ENCODE peak calls at places on chromosomes 6 and 20, in five cellular contexts. G, P, I, H and T are unnamed samples.

GRCh38 chr6:129679250-129679649 is 30.7 kb downstream of the ARHGAP18 start:
- DNase-seq in H (no peak), I (no peak), G (peak; percentile 50), P (no peak), T (peak; percentile 51)

GRCh38 chr20:32282461-32282860 is 5.0 kb downstream of the KIF3B start:
- DNase-seq in G (no peak), P (no peak), I (no peak), H (no peak), T (no peak)

GRCh38 chr20:38523697-38524096 is 51.1 kb downstream of the RALGAPB start:
- DNase-seq in I (no peak), G (peak; percentile 65), H (no peak), P (peak; percentile 10), T (no peak)

GRCh38 chr20:37378785-37379598 is 33.1 kb downstream of the SRC start:
- DNase-seq in I (no peak), H (no peak), P (peak; percentile 58), G (peak; percentile 67), T (no peak)

GRCh38 chr6:30572078-30572605 is 900 bp downstream of the ABCF1 start:
- DNase-seq in I (no peak), H (no peak), G (no peak), P (peak; percentile 21), T (peak; percentile 60)

GRCh38 chr6:2522521-2522920 is 228.2 kb downstream of the MYLK4 start:
- DNase-seq in P (no peak), G (peak; percentile 30), H (no peak), I (no peak), T (no peak)

GRCh38 chr20:33940701-33941100 is 53.0 kb upstream of the RALY start:
- DNase-seq in G (no peak), P (no peak), H (no peak), I (no peak), T (no peak)

GRCh38 chr6:125835221-125835744 is 44.5 kb downstream of the NCOA7 start:
- DNase-seq in I (no peak), P (peak; percentile 72), G (peak; percentile 75), H (no peak), T (peak; percentile 33)

GRCh38 chr6:109580519-109580918 is 97.5 kb upstream of the ZBTB24 start:
- DNase-seq in G (peak; percentile 20), P (peak; percentile 84), I (peak; percentile 44), H (no peak), T (peak; percentile 65)

GRCh38 chr6:68680244-68680643 is 45.2 kb downstream of the ADGRB3 start:
- DNase-seq in G (no peak), H (no peak), P (no peak), I (no peak), T (no peak)

GRCh38 chr6:168122011-168122410 is 43.0 kb upstream of the FRMD1 start:
- DNase-seq in P (no peak), G (no peak), I (peak; percentile 25), H (no peak), T (no peak)

GRCh38 chr6:87869064-87869685 is 167.1 kb upstream of the AKIRIN2 start:
- DNase-seq in H (no peak), I (no peak), G (no peak), P (peak; percentile 65), T (peak; percentile 76)

GRCh38 chr20:48217191-48217590 is 431.9 kb upstream of the SULF2 start:
- DNase-seq in G (no peak), P (no peak), I (no peak), H (no peak), T (no peak)

GRCh38 chr20:25573288-25574251 is 11.8 kb downstream of the NINL start:
- DNase-seq in I (no peak), P (no peak), H (no peak), G (peak; percentile 87), T (no peak)

GRCh38 chr6:145457556-145457955 is 277.8 kb downstream of the EPM2A start:
- DNase-seq in I (no peak), G (no peak), P (no peak), H (no peak), T (peak; percentile 53)

GRCh38 chr6:38644951-38645350 is 5.2 kb upstream of the BTBD9 start:
- DNase-seq in P (no peak), G (no peak), I (no peak), H (no peak), T (no peak)

GRCh38 chr20:11890331-11891080 is 27.2 kb upstream of the BTBD3 start:
- DNase-seq in H (peak; percentile 91), I (peak; percentile 97), P (peak; percentile 97), G (peak; percentile 91), T (peak; percentile 99)

DNA sequence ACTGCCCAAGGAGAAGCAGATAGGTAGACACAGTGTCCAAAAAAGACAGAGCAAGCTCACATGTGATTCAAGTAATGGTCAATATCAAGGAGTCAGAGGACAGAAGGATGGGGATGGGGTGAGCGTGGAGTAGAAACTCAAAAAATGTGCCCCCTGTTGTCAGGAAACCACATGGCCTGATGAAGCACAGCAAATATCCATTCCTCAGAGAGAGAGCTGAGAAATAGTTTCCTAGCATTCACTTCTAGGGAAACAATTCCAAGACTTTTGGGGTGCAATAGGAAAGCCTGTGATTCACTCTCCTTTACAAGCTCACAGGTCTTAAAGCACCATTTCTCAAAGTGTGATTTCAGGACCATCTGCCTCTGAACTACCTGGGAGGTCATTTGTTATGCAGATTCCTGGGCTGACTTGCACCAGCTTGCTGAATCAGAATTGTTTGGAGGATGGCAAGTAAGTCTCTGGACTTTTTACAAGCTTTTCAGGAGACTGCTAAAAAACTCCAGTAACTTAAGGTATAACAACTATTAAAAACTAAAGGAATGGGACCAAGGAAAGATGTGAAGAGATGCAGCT is 432.8 kb downstream of the HDGFL1 start:
- DNase-seq in P (peak; percentile 75), G (no peak), H (no peak), I (peak; percentile 49), T (no peak)
- H3K18ac ChIP-seq in P (no peak overlapping the region), G (no peak overlapping the region), H (no peak overlapping the region), I (no peak overlapping the region), T (no peak overlapping the region)

DNA sequence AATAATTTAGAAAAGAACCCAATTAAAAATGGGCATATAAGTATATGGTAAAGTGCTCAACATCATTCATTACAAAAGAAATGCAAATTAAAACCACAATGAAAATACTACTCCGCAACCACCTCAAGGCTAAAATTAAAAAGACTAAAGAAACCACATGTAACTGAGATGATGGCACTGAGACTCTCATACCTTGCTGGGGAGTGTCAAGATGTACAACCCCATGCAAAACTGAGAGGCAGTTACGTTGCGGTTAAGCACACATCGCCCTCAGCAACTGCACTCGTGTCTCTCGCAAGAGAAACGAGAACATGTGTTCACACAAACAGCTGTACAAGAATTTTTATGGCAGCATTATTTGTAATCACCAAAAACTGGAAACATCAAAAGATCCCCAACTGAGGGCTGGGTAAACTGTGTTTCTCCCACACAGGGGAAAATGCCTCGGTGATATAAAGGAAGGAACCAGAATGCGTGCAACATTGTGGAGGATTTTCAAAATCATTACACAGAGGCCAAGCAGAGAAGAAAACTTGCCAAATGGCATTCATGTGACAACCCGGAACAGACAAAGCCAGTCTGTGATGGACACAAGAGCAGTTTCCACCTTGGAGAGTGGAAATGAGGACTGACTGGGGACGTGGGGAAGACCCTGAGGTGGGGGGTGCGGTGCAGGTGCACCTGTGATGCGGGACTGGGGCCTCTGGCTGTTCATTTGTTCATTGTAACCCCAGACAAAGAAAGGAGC is 144.9 kb downstream of the WDR27 start:
- DNase-seq in P (no peak), H (no peak), G (no peak), I (no peak), T (no peak)
- H3K18ac ChIP-seq in P (no peak overlapping the region), H (no peak overlapping the region), G (no peak overlapping the region), I (no peak overlapping the region), T (no peak overlapping the region)

GRCh38 chr6:158043008-158043407 is 61.3 kb downstream of the SYNJ2 start:
- DNase-seq in I (no peak), H (no peak), G (no peak), P (no peak), T (no peak)

GRCh38 chr6:158041370-158041769 is 59.7 kb downstream of the SYNJ2 start:
- DNase-seq in H (no peak), G (no peak), P (no peak), I (no peak), T (no peak)

GRCh38 chr6:158041788-158042187 is 60.1 kb downstream of the SYNJ2 start:
- DNase-seq in P (no peak), H (no peak), G (no peak), I (no peak), T (no peak)

GRCh38 chr6:158040804-158041347 is 59.2 kb downstream of the SYNJ2 start:
- DNase-seq in I (no peak), P (no peak), G (peak; percentile 90), H (no peak), T (peak; percentile 84)

DNA sequence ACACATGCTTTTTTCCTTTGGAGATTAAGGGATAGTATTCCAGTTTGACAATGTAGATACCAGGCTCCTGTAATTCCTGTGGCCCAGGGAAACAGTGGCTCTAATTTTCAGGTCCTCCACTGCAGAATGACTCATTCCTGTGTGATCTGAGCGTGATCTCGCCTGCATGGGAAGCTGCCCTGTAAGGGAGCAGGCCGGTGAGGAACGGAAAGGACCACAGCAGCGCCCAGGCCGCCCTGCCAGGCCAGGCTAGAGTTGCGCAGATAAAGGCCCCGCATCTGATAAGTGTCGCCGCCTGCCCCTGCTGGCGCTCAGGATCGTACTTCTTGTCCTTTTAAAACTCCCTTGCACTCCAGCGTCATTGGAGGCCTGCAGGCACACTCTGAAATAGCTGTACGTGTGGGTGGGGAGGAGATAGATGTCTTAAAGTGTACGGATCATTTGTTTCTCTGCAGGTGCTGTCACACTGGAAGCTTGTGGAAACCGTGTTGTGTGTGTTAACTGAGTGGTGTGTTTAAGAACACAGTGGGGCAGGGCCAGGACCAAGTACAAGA is 60.7 kb downstream of the SYNJ2 start:
- DNase-seq in I (peak; percentile 26), G (peak; percentile 93), P (peak; percentile 53), H (no peak), T (peak; percentile 98)
- H3K18ac ChIP-seq in I (no peak overlapping the region), G (peak overlapping the region; percentile 94), P (no peak overlapping the region), H (peak overlapping the region; percentile 44), T (no peak overlapping the region)

DNA sequence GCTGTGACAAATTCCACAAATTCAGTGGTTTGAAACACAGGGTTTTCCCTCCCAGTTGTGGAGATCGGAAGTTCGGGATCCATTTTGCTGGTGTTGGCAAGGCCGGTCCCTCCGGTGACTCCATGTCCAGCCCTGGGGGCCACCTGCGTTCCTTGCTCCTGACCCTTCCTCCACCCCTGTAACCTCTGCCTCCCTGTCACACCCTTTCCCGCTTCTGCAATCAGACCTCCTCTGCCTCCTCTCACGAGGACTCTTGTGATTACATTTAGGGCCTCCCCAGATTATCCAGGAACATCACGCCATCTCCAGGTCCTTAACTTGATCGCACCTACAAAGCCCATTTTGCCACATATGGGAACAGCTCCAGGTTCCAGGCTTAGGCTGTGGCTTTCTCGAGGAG is 12.5 kb downstream of the RPS6KA2 start:
- DNase-seq in G (no peak), H (no peak), I (no peak), P (peak; percentile 75), T (no peak)
- H3K18ac ChIP-seq in G (no peak overlapping the region), H (no peak overlapping the region), I (no peak overlapping the region), P (peak overlapping the region; percentile 24), T (peak overlapping the region; percentile 9)